ENCODE peak calls at places on chromosomes 6 and 20, in four cellular contexts. J, T, O and M are unnamed samples.

GRCh38 chr6:112116215-112116614 is 28.8 kb downstream of the FAM229B start:
- DNase-seq in J (no peak), T (no peak), O (no peak), M (no peak)

GRCh38 chr20:63947638-63948456 is 8.4 kb downstream of the UCKL1 start:
- DNase-seq in J (no peak), T (peak), O (no peak), M (no peak)

GRCh38 chr6:74318738-74319137 is 622.7 kb downstream of the CD109 start:
- DNase-seq in O (no peak), J (no peak), T (no peak), M (no peak)

GRCh38 chr6:73006161-73006560 is 219.1 kb downstream of the KHDC1L start:
- DNase-seq in J (peak), T (no peak), O (no peak), M (no peak)

GRCh38 chr6:33168202-33168601 is 24.1 kb downstream of the COL11A2 start:
- DNase-seq in O (no peak), J (no peak), T (no peak), M (peak)

GRCh38 chr6:45200510-45200909 is 127.6 kb upstream of the RUNX2 start:
- DNase-seq in T (no peak), O (no peak), J (no peak), M (no peak)

GRCh38 chr6:99603421-99604160 is 3.0 kb upstream of the PRDM13 start:
- DNase-seq in J (peak), T (no peak), O (peak), M (no peak)

GRCh38 chr6:30884521-30885480 is 482 bp downstream of the DDR1 start:
- DNase-seq in T (peak), O (peak), J (peak), M (peak)

GRCh38 chr6:156980515-156980914 is 203.3 kb downstream of the ARID1B start:
- DNase-seq in T (no peak), O (no peak), J (no peak), M (no peak)

GRCh38 chr6:21437583-21437982 is 156.0 kb upstream of the SOX4 start:
- DNase-seq in J (no peak), T (no peak), O (no peak), M (no peak)

GRCh38 chr6:156963712-156964700 is 186.8 kb downstream of the ARID1B start:
- DNase-seq in O (peak), T (peak), J (peak), M (peak)

GRCh38 chr20:61964675-61965605 is 100.7 kb downstream of the TAF4 start:
- DNase-seq in J (no peak), T (no peak), O (no peak), M (peak)

GRCh38 chr20:21102691-21103311 is 3.4 kb downstream of the LINC00237 start:
- DNase-seq in J (peak), O (peak), T (peak), M (peak)

GRCh38 chr20:44745560-44746366 is at the start of gene KCNK15:
- DNase-seq in J (peak), O (peak), T (peak), M (peak)

GRCh38 chr20:44748005-44748370 is 2.3 kb downstream of the KCNK15 start:
- DNase-seq in J (no peak), O (no peak), T (no peak), M (peak)

GRCh38 chr20:44745122-44745521 is 543 bp upstream of the KCNK15 start:
- DNase-seq in J (no peak), O (no peak), T (no peak), M (peak)

GRCh38 chr20:44747166-44748004 is 1.7 kb downstream of the KCNK15 start:
- DNase-seq in O (peak), J (peak), T (peak), M (peak)

GRCh38 chr20:44746367-44747165 is 901 bp downstream of the KCNK15 start:
- DNase-seq in J (no peak), O (no peak), T (no peak), M (peak)
- TF ChIP-seq CTCF in J (no peak), O (no peak), T (no peak), M (no peak)

GRCh38 chr20:3314391-3314790 is 75.4 kb upstream of the SLC4A11 start:
- DNase-seq in O (no peak), J (no peak), T (no peak), M (no peak)
- H3K27ac ChIP-seq in O (no peak), J (no peak), T (no peak), M (no peak)

GRCh38 chr20:39825950-39826349 is 863.1 kb downstream of the MAFB start:
- DNase-seq in O (no peak), J (peak), T (peak), M (no peak)
- H3K4me2 ChIP-seq in O (no peak), J (no peak), T (peak), M (no peak)

DNA sequence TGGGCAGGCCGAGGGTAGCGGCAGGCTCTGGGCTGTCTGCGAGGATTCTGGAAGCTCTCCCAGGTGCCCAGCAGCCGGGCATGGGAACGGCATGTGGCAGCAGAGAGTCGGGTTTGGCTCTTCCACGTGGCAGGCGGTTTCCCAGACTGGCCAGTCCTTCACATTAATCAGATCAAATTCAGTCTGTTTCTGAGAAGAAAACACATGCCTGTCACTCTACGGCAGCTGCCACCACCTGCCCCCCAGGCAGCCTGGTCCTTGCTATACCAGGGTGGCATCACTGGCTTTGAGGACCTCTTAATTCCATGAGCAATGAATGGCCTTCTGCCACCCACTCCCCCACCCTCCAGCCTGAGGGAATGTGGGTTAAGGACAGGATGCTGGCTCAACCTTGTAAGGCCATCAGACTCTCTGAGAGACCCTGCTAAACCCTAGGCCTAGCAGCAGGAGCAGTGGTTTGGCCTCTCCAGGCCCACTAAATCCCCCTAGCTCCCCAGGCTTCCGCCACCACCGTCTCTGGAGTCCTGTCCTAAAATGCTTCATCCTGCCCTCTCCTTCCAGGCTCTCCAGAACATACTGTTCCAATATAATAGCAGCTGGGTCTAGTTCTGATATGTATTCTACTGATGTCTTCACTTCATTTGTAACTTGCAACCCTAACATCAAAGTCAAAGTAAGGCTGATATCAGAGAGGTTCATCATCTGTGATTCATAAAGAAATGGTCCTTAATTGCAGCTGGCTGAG is 47.8 kb downstream of the PLCG1 start:
- DNase-seq in T (no peak), J (no peak), O (peak), M (peak)
- TF ChIP-seq CTCF in T (no peak), J (no peak), O (no peak), M (no peak)

DNA sequence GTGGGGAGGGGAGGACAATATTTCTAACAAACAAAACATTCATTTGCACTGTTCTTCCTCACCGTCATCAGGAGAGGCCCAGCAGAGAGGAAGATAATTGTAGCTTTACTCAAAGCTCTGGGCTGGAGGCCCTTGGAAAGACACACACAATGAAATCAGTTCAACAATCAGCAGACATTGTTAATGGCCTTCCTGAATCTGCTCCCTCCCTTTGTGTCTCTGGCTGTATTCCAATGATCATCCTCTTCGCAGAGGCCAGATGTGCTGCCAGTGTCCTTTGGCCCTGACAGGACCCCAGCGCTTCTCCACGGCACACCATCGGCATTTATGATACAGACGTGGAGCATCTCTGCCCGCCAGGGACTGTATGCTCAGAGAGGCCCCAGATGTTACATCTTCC is 44.6 kb upstream of the LRFN2 start:
- DNase-seq in O (no peak), J (no peak), T (no peak), M (no peak)
- H3K27ac ChIP-seq in O (no peak), J (no peak), T (no peak), M (no peak)

GRCh38 chr20:49989234-49990065 is 6.7 kb downstream of the SNAI1 start:
- DNase-seq in T (no peak), O (peak), J (peak), M (peak)
- H3K4me2 ChIP-seq in T (no peak), O (peak), J (peak), M (peak)

DNA sequence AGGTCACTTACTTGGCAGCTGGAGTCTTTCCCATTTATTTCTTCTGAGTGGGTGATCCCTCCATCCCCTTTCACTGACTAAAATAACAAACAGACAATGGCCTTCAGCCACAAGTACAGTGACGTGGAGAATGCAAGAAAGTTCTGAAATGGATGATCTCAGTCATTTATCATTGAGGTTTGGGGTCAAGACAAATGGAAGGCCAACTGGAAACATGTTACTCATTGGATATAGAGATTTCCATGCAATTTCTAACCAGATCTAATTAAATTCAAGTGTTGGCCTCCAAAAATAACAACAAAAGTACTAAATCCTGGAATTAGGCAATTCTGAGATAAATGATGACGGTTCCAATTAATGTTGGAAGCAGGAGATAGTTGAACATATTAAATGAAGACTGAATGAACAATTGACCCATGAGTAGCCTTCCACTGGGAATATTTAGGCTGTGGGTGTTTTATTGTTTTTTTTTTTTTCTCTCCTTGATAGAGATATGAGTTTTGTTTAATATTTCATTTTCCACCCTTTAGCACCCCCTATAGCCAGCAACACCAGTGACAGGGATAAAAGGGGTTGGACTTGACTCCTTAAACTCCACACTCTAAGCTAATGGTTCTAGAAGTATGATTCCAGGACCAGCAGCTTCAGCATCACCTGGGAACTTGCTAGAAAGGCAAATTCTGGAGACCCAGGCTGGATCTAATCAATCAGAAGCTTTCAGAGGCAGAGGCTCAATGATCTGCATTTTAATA is 112.8 kb downstream of the BCAS1 start:
- DNase-seq in O (no peak), J (peak), T (no peak), M (no peak)
- TF ChIP-seq CTCF in O (no peak), J (peak), T (peak), M (peak)

GRCh38 chr20:37914672-37915433 is 11.9 kb downstream of the VSTM2L start:
- DNase-seq in O (peak), J (no peak), T (no peak), M (no peak)
- H3K27ac ChIP-seq in O (peak), J (no peak), T (no peak), M (no peak)

DNA sequence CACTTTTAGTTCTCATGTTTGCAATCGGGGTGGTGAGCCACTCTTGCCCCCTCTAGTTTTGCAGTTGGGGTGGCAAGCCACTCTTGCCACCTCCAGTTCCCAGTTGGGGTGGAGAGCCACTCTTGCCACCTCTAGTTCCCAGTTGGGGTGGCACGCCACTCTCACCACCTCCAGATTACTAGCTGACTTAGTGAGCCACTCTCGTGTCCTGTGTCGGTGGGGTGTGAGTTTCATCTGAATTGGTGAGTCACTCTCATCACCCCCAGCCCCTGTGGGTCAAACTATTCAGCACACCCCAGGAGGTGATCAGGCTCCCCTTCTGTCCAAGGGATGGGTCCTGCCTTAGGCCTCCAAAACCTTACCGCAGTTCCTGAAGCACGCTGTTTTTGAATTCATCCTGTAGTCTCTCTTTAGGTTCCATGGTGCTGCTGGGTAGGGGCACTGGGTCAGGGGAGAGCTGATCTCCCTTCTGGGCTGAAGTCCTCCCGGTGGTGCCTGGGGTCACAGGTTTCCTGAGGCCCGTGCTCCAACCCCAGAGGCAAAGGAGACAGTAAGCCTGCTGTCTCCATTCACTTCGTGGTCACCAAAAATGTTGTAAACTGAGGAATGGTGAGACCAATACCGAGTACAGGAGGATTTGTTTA is 224.2 kb upstream of the SYNCRIP start:
- DNase-seq in O (no peak), T (no peak), J (no peak), M (no peak)
- H3K4me2 ChIP-seq in O (no peak), T (no peak), J (peak), M (peak)

GRCh38 chr6:90478278-90478677 is 108.6 kb downstream of the MAP3K7 start:
- DNase-seq in O (peak), T (no peak), J (no peak), M (no peak)

GRCh38 chr6:90477366-90477765 is 109.5 kb downstream of the MAP3K7 start:
- DNase-seq in O (no peak), J (no peak), T (no peak), M (no peak)

GRCh38 chr6:90483116-90483839 is 103.6 kb downstream of the MAP3K7 start:
- DNase-seq in T (peak), O (no peak), J (peak), M (no peak)

GRCh38 chr6:90478789-90479602 is 107.9 kb downstream of the MAP3K7 start:
- DNase-seq in O (peak), J (peak), T (peak), M (peak)

GRCh38 chr6:90479603-90479926 is 107.3 kb downstream of the MAP3K7 start:
- DNase-seq in J (no peak), O (no peak), T (no peak), M (no peak)
- TF ChIP-seq CTCF in J (no peak), O (no peak), T (no peak), M (no peak)